ENCODE peak calls at places on chromosomes 6 and 20, in five cellular contexts. M is ovary, F is heart left ventricle, Q is A549, B is uterus. O is an unnamed sample.

GRCh38 chr20:49447946-49448809 is 34.3 kb downstream of the KCNB1 start:
- DNase-seq in M (peak; percentile 26), F (no peak), Q (no peak), B (peak; percentile 50), O (no peak)

GRCh38 chr20:6691541-6691940 is 75.9 kb upstream of the BMP2 start:
- DNase-seq in M (no peak), F (no peak), Q (no peak), B (no peak), O (no peak)

GRCh38 chr6:81051952-81052351 is 700.5 kb downstream of the TENT5A start:
- DNase-seq in M (no peak), F (no peak), Q (no peak), B (no peak), O (no peak)

GRCh38 chr6:8113260-8113659 is 10.9 kb upstream of the EEF1E1 start:
- DNase-seq in M (no peak), F (no peak), Q (no peak), B (no peak), O (no peak)

GRCh38 chr6:88166493-88166900 is 350 bp upstream of the CNR1 start:
- DNase-seq in M (no peak), F (peak; percentile 25), Q (no peak), B (no peak), O (no peak)

GRCh38 chr20:542777-543368 is 717 bp downstream of the CSNK2A1 start:
- DNase-seq in M (no peak), F (peak; percentile 36), Q (peak; percentile 63), B (peak; percentile 26), O (peak; percentile 27)

GRCh38 chr6:20056350-20056992 is 155.8 kb downstream of the MBOAT1 start:
- DNase-seq in M (no peak), F (no peak), Q (peak; percentile 9), B (no peak), O (no peak)

GRCh38 chr6:38957426-38957825 is 91.2 kb upstream of the GLP1R start:
- DNase-seq in M (no peak), F (no peak), Q (no peak), B (no peak), O (no peak)

GRCh38 chr20:8547035-8547649 is 415.1 kb downstream of the PLCB1 start:
- DNase-seq in M (no peak), F (no peak), Q (no peak), B (no peak), O (no peak)

GRCh38 chr6:168118935-168119334 is 39.9 kb upstream of the FRMD1 start:
- DNase-seq in M (no peak), F (no peak), Q (no peak), B (peak; percentile 3), O (no peak)

GRCh38 chr20:34220581-34220980 is 20.6 kb upstream of the ASIP start:
- DNase-seq in M (no peak), F (no peak), Q (no peak), B (no peak), O (no peak)

GRCh38 chr6:153172815-153173214 is 41.7 kb upstream of the RGS17 start:
- DNase-seq in M (no peak), F (no peak), Q (no peak), B (no peak), O (no peak)

GRCh38 chr6:33621396-33622388 is 570 bp downstream of the ITPR3 start:
- DNase-seq in M (peak; percentile 55), F (peak; percentile 61), Q (no peak), B (peak; percentile 46), O (peak; percentile 63)

GRCh38 chr6:112016335-112016734 is 37.6 kb upstream of the CCN6 start:
- DNase-seq in M (no peak), F (peak; percentile 48), Q (no peak), B (peak; percentile 47), O (no peak)

GRCh38 chr6:34680802-34681515 is 15.6 kb downstream of the ILRUN start:
- DNase-seq in M (no peak), F (no peak), Q (no peak), B (no peak), O (no peak)

GRCh38 chr20:431012-431904 is 23.2 kb downstream of the RBCK1 start:
- DNase-seq in M (no peak), F (peak; percentile 63), Q (peak; percentile 94), B (no peak), O (peak; percentile 77)

GRCh38 chr20:21243811-21244210 is 59.3 kb upstream of the XRN2 start:
- DNase-seq in M (no peak), F (no peak), Q (no peak), B (no peak), O (no peak)

GRCh38 chr20:5864873-5865582 is 85.3 kb downstream of the TRMT6 start:
- DNase-seq in M (peak; percentile 43), F (no peak), Q (no peak), B (no peak), O (no peak)

GRCh38 chr6:129672883-129673631 is 36.9 kb downstream of the ARHGAP18 start:
- DNase-seq in M (no peak), F (no peak), Q (no peak), B (no peak), O (no peak)

GRCh38 chr6:125790403-125791150 is at the start of gene NCOA7:
- DNase-seq in M (peak; percentile 81), F (peak; percentile 89), Q (peak; percentile 50), B (peak; percentile 85), O (peak; percentile 75)

GRCh38 chr6:139181236-139181635 is 46.4 kb downstream of the HECA start:
- DNase-seq in M (no peak), F (no peak), Q (no peak), B (no peak), O (no peak)

GRCh38 chr6:6008648-6009421 is 2.1 kb upstream of the NRN1 start:
- DNase-seq in M (peak; percentile 29), F (peak; percentile 76), Q (peak; percentile 68), B (peak; percentile 44), O (peak; percentile 40)

GRCh38 chr20:22462975-22463914 is 121.1 kb downstream of the FOXA2 start:
- DNase-seq in M (no peak), F (no peak), Q (no peak), B (no peak), O (no peak)

GRCh38 chr6:80728830-80729229 is 622.4 kb downstream of the BCKDHB start:
- DNase-seq in M (no peak), F (no peak), Q (no peak), B (no peak), O (no peak)

DNA sequence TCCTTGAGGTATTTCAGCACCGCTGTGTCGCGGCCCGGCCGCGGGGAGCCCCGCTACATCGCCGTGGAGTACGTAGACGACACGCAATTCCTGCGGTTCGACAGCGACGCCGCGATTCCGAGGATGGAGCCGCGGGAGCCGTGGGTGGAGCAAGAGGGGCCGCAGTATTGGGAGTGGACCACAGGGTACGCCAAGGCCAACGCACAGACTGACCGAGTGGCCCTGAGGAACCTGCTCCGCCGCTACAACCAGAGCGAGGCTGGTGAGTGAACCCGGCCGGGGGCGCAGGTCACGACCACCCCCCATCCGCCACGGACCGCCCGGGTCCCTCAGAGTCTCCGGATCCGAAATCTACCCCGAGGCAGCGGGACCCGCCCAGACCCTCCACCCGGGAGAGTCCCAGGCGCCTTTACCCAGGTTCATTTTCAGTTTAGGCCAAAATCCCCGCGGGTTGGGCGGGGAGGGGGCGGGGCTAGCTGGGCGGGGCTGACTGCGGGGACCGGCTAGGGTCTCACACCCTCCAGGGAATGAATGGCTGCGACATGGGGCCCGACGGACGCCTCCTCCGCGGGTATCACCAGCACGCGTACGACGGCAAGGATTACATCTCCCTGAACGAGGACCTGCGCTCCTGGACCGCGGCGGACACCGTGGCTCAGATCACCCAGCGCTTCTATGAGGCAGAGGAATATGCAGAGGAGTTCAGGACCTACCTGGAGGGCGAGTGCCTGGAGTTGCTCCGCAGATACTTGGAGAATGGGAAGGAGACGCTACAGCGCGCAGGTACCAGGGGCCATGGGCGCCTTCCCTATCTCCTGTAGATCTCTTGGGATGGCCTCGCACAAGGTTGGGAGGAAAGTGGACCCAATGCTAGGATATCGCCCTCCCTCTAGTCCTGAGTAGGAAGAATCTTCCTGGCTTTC is 693 bp downstream of the HLA-F start:
- DNase-seq in M (peak; percentile 22), F (peak; percentile 57), Q (no peak), B (peak; percentile 59), O (peak; percentile 67)
- TF ChIP-seq POLR2A in M (no peak), F (no peak), Q (no peak), B (peak; percentile 29), O (no peak)

GRCh38 chr6:41374618-41375590 is 39.5 kb downstream of the NCR2 start:
- DNase-seq in M (no peak), F (no peak), Q (no peak), B (no peak), O (no peak)
- H3K4me1 ChIP-seq in M (peaks cover 11% of the 10 kb centered on the region), F (peaks cover 11% of the 10 kb centered on the region), Q (peaks cover 5% of the 10 kb centered on the region), B (no peaks in the 10 kb centered on the region), O (peaks cover 47% of the 10 kb centered on the region)

GRCh38 chr6:31139599-31139998 is 733 bp upstream of the PSORS1C2 start:
- DNase-seq in M (no peak), F (peak; percentile 41), Q (no peak), B (no peak), O (no peak)

GRCh38 chr6:31140643-31141042 is 1.8 kb upstream of the PSORS1C2 start:
- DNase-seq in M (no peak), F (no peak), Q (no peak), B (no peak), O (no peak)

GRCh38 chr6:31142356-31142755 is 3.5 kb upstream of the PSORS1C2 start:
- DNase-seq in M (no peak), F (peak; percentile 64), Q (no peak), B (no peak), O (no peak)

GRCh38 chr6:31135710-31136109 is 3.2 kb downstream of the PSORS1C2 start:
- DNase-seq in M (no peak), F (no peak), Q (no peak), B (no peak), O (no peak)

DNA sequence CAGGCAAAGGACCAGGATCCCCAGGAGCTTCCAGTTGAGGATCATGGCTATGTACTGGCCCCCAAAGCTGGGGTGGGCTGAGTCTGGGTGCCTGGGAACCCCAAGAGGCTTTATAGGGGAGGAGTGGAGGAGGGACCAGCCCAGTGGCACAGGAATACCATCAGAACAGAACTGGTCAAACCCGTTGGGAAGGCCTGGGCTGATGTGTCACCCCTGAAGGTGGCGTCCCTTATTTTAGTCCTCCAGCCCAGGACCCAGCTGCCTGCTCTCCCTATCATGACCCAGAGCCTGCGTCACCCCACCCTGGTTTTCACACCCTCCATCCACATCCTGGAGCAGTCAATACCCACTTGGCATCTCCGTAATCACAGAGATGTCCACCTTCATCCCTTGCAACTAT is at the start of gene PSORS1C2:
- DNase-seq in M (no peak), F (no peak), Q (no peak), B (no peak), O (no peak)
- H3K4me3 ChIP-seq in M (no peak within 1 kb of the TSS), F (peak within 1 kb of the TSS; percentile 35), Q (no peak within 1 kb of the TSS), B (no peak within 1 kb of the TSS), O (peak within 1 kb of the TSS; percentile 24)

DNA sequence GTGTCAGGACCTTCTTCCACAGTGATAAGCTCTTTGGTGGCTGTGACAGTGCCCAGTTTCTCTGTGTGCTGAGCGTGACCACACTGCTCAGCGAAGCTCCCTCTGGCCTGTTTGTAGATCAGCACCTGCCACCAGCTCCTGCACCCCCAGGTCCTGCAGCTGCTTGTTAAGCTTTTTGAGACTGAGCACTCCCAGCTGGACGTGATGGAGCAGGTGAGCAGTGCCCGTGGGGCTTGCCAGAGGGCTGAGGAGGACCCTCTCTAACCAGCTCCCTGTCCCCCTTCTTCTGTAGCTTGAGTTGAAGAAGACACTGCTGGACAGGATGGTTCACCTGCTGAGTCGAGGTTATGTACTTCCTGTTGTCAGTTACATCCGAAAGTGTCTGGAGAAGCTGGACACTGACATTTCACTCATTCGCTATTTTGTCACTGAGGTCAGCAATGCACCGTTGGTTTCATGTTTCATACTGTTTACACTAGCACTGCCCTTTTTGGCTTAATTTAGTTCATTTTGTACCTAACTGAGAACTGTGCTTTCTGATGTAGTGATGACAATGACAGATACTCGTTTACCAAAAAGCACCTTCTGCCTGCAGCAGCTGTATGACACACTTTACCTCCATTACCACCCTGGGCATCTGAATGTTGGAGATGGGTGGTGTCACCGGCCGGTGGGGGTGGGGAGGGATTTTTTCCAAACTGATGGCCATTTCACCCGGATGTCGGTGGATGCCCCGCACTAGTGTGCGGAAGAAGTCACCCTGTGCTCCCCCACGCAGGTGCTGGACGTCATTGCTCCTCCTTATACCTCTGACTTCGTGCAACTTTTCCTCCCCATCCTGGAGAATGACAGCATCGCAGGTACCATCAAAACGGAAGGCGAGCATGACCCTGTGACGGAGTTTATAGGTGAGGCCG is 12.5 kb downstream of the NELFCD start:
- DNase-seq in M (no peak), F (peak; percentile 17), Q (no peak), B (peak; percentile 7), O (no peak)
- TF ChIP-seq POLR2A in M (no peak), F (no peak), Q (no peak), B (no peak), O (no peak)

O was measured in stomach.